ENCODE peak calls at places on chromosomes 12 and 14, in five cellular contexts. L, S, F, X and P are unnamed samples.
A peak's percentile ranks its signal among the peaks of the same experiment; 100 is the strongest.

GRCh38 chr12:104792570-104792969 is 165.5 kb downstream of the SLC41A2 start:
- DNase-seq in L (no peak), S (peak; percentile 28), F (no peak), X (no peak), P (peak; percentile 79)

GRCh38 chr14:103607822-103608221 is 21.2 kb upstream of the KLC1 start:
- DNase-seq in L (no peak), S (no peak), F (no peak), X (peak; percentile 42), P (no peak)

GRCh38 chr14:100535287-100536131 is 51.7 kb downstream of the BEGAIN start:
- DNase-seq in L (no peak), S (no peak), F (peak; percentile 2), X (peak; percentile 30), P (peak; percentile 15)

GRCh38 chr14:22555573-22556011 is 33.4 kb downstream of the DAD1 start:
- DNase-seq in L (no peak), S (no peak), F (no peak), X (no peak), P (no peak)

GRCh38 chr14:45091696-45092095 is 7.8 kb downstream of the PRPF39 start:
- DNase-seq in L (no peak), S (no peak), F (no peak), X (no peak), P (no peak)

GRCh38 chr12:70583251-70583650 is 54.0 kb downstream of the PTPRB start:
- DNase-seq in L (no peak), S (no peak), F (no peak), X (no peak), P (no peak)

GRCh38 chr14:30621354-30621953 is 665 bp upstream of the SCFD1 start:
- DNase-seq in L (peak; percentile 1), S (peak; percentile 75), F (peak; percentile 36), X (peak; percentile 6), P (no peak)

GRCh38 chr12:79326663-79327062 is 364.1 kb downstream of the PAWR start:
- DNase-seq in L (no peak), S (no peak), F (no peak), X (no peak), P (no peak)

GRCh38 chr14:21852061-21852664 is 178.5 kb upstream of the OR4E1 start:
- DNase-seq in L (peak; percentile 50), S (peak; percentile 66), F (peak; percentile 3), X (peak; percentile 22), P (no peak)

GRCh38 chr12:75969768-75970167 is 61.8 kb downstream of the PHLDA1 start:
- DNase-seq in L (no peak), S (peak; percentile 87), F (no peak), X (peak; percentile 28), P (no peak)

GRCh38 chr12:62466018-62466595 is 519 bp upstream of the MON2 start:
- DNase-seq in L (no peak), S (peak; percentile 59), F (peak; percentile 67), X (peak; percentile 74), P (peak; percentile 53)

GRCh38 chr14:101721951-101722661 is 39.4 kb upstream of the PPP2R5C start:
- DNase-seq in L (no peak), S (peak; percentile 87), F (no peak), X (peak; percentile 6), P (no peak)

GRCh38 chr12:123907021-123907420 is 65.6 kb downstream of the CCDC92 start:
- DNase-seq in L (no peak), S (no peak), F (no peak), X (no peak), P (no peak)

GRCh38 chr12:131044760-131045381 is 91.2 kb downstream of the ADGRD1 start:
- DNase-seq in L (no peak), S (no peak), F (no peak), X (peak; percentile 52), P (no peak)

GRCh38 chr14:96098309-96098998 is 59.3 kb downstream of the C14orf132 start:
- DNase-seq in L (peak; percentile 45), S (peak; percentile 88), F (peak; percentile 56), X (peak; percentile 85), P (peak; percentile 26)